ENCODE peak calls at places on chromosomes 13 and 19, in nine cellular contexts. One of them, this sample, is unnamed.

GRCh38 chr19:2270157-2270571 is 11.8 kb downstream of the PEAK3 start:
- DNase-seq in AG04450: no peak
- DNase-seq in T follicular helper cell: no peak
- DNase-seq in progenitor cell of endocrine pancreas: no peak
- DNase-seq in stimulated activated CD4-positive, alpha-beta T cell treated with anti-CD3 and anti-CD28 coated beads, TNF-alpha, amount 100 ng/mL, for 48 hours: no peak
- DNase-seq in epithelial cell of esophagus: no peak
- DNase-seq in SW480: no peak
- DNase-seq in substantia nigra: no peak
- DNase-seq in NCI-H1417: no peak
- DNase-seq in this sample: no peak

GRCh38 chr13:113532156-113532806 is 41.8 kb upstream of the DCUN1D2 start:
- DNase-seq in AG04450: no peak
- DNase-seq in T follicular helper cell: no peak
- DNase-seq in progenitor cell of endocrine pancreas: no peak
- DNase-seq in stimulated activated CD4-positive, alpha-beta T cell treated with anti-CD3 and anti-CD28 coated beads, TNF-alpha, amount 100 ng/mL, for 48 hours: no peak
- DNase-seq in epithelial cell of esophagus: no peak
- DNase-seq in SW480: peak
- DNase-seq in substantia nigra: no peak
- DNase-seq in NCI-H1417: no peak
- DNase-seq in this sample: peak

GRCh38 chr13:91567485-91568207 is 169.2 kb downstream of the GPC5 start:
- DNase-seq in AG04450: no peak
- DNase-seq in T follicular helper cell: no peak
- DNase-seq in progenitor cell of endocrine pancreas: no peak
- DNase-seq in stimulated activated CD4-positive, alpha-beta T cell treated with anti-CD3 and anti-CD28 coated beads, TNF-alpha, amount 100 ng/mL, for 48 hours: no peak
- DNase-seq in epithelial cell of esophagus: no peak
- DNase-seq in SW480: no peak
- DNase-seq in substantia nigra: no peak
- DNase-seq in NCI-H1417: no peak
- DNase-seq in this sample: no peak

GRCh38 chr13:75318138-75318833 is 163.7 kb downstream of the TBC1D4 start:
- DNase-seq in AG04450: no peak
- DNase-seq in T follicular helper cell: no peak
- DNase-seq in progenitor cell of endocrine pancreas: no peak
- DNase-seq in stimulated activated CD4-positive, alpha-beta T cell treated with anti-CD3 and anti-CD28 coated beads, TNF-alpha, amount 100 ng/mL, for 48 hours: no peak
- DNase-seq in epithelial cell of esophagus: no peak
- DNase-seq in SW480: no peak
- DNase-seq in substantia nigra: no peak
- DNase-seq in NCI-H1417: no peak
- DNase-seq in this sample: no peak

GRCh38 chr13:45219938-45220375 is 19.1 kb upstream of the KCTD4 start:
- DNase-seq in AG04450: no peak
- DNase-seq in T follicular helper cell: no peak
- DNase-seq in progenitor cell of endocrine pancreas: no peak
- DNase-seq in stimulated activated CD4-positive, alpha-beta T cell treated with anti-CD3 and anti-CD28 coated beads, TNF-alpha, amount 100 ng/mL, for 48 hours: no peak
- DNase-seq in epithelial cell of esophagus: peak
- DNase-seq in SW480: peak
- DNase-seq in substantia nigra: no peak
- DNase-seq in NCI-H1417: no peak
- DNase-seq in this sample: peak

GRCh38 chr13:40063278-40063698 is 407.8 kb downstream of the COG6 start:
- DNase-seq in AG04450: no peak
- DNase-seq in T follicular helper cell: no peak
- DNase-seq in progenitor cell of endocrine pancreas: no peak
- DNase-seq in stimulated activated CD4-positive, alpha-beta T cell treated with anti-CD3 and anti-CD28 coated beads, TNF-alpha, amount 100 ng/mL, for 48 hours: no peak
- DNase-seq in epithelial cell of esophagus: no peak
- DNase-seq in SW480: no peak
- DNase-seq in substantia nigra: no peak
- DNase-seq in NCI-H1417: no peak
- DNase-seq in this sample: no peak

GRCh38 chr19:10685210-10685609 is 16.0 kb upstream of the QTRT1 start:
- DNase-seq in AG04450: no peak
- DNase-seq in T follicular helper cell: no peak
- DNase-seq in progenitor cell of endocrine pancreas: no peak
- DNase-seq in stimulated activated CD4-positive, alpha-beta T cell treated with anti-CD3 and anti-CD28 coated beads, TNF-alpha, amount 100 ng/mL, for 48 hours: no peak
- DNase-seq in epithelial cell of esophagus: no peak
- DNase-seq in SW480: no peak
- DNase-seq in substantia nigra: peak
- DNase-seq in NCI-H1417: no peak
- DNase-seq in this sample: no peak

GRCh38 chr19:41352609-41353465 is 885 bp downstream of the TGFB1 start:
- DNase-seq in AG04450: no peak
- DNase-seq in T follicular helper cell: peak
- DNase-seq in progenitor cell of endocrine pancreas: peak
- DNase-seq in stimulated activated CD4-positive, alpha-beta T cell treated with anti-CD3 and anti-CD28 coated beads, TNF-alpha, amount 100 ng/mL, for 48 hours: peak
- DNase-seq in epithelial cell of esophagus: peak
- DNase-seq in SW480: peak
- DNase-seq in substantia nigra: peak
- DNase-seq in NCI-H1417: no peak
- DNase-seq in this sample: no peak

GRCh38 chr13:97506511-97506910 is 72.5 kb downstream of the RAP2A start:
- DNase-seq in AG04450: peak
- DNase-seq in T follicular helper cell: no peak
- DNase-seq in progenitor cell of endocrine pancreas: no peak
- DNase-seq in stimulated activated CD4-positive, alpha-beta T cell treated with anti-CD3 and anti-CD28 coated beads, TNF-alpha, amount 100 ng/mL, for 48 hours: no peak
- DNase-seq in epithelial cell of esophagus: peak
- DNase-seq in SW480: no peak
- DNase-seq in substantia nigra: no peak
- DNase-seq in NCI-H1417: no peak
- DNase-seq in this sample: no peak

GRCh38 chr19:21698215-21698614 is 69.2 kb downstream of the ZNF100 start:
- DNase-seq in AG04450: no peak
- DNase-seq in T follicular helper cell: no peak
- DNase-seq in progenitor cell of endocrine pancreas: no peak
- DNase-seq in stimulated activated CD4-positive, alpha-beta T cell treated with anti-CD3 and anti-CD28 coated beads, TNF-alpha, amount 100 ng/mL, for 48 hours: no peak
- DNase-seq in epithelial cell of esophagus: peak
- DNase-seq in SW480: no peak
- DNase-seq in substantia nigra: no peak
- DNase-seq in NCI-H1417: peak
- DNase-seq in this sample: peak